ENCODE peak calls at places on chromosomes 12 and 14, in seven cellular contexts. G is tibial artery, T is keratinocyte, L is Karpas-422, V is psoas muscle, W is A549, O is mammary epithelial cell. I is an unnamed sample. For H3K9me3, the result is how much of the 10 kb centered on the place peaks cover.

GRCh38 chr12:82146740-82147139 is 211.4 kb downstream of the CCDC59 start:
- DNase-seq in G (no peak), T (no peak), L (no peak), V (no peak), W (no peak), O (no peak), I (no peak)

GRCh38 chr12:82593901-82594396 is 92.8 kb upstream of the TMTC2 start:
- DNase-seq in G (no peak), T (no peak), L (no peak), V (no peak), W (no peak), O (no peak), I (no peak)

GRCh38 chr12:81255947-81256346 is 178.1 kb downstream of the ACSS3 start:
- DNase-seq in G (no peak), T (no peak), L (no peak), V (no peak), W (no peak), O (no peak), I (no peak)

GRCh38 chr14:73785336-73785833 is 66.2 kb upstream of the PTGR2 start:
- DNase-seq in G (no peak), T (no peak), L (peak), V (no peak), W (peak), O (peak), I (peak)

GRCh38 chr12:11862794-11863193 is 207.9 kb upstream of the BCL2L14 start:
- DNase-seq in G (no peak), T (no peak), L (no peak), V (no peak), W (no peak), O (no peak), I (no peak)

GRCh38 chr12:47297993-47298392 is 218.2 kb upstream of the AMIGO2 start:
- DNase-seq in G (no peak), T (no peak), L (peak), V (no peak), W (no peak), O (no peak), I (no peak)

GRCh38 chr12:96368233-96368632 is 32.0 kb downstream of the CDK17 start:
- DNase-seq in G (peak), T (no peak), L (no peak), V (no peak), W (no peak), O (peak), I (no peak)

GRCh38 chr14:65927871-65928270 is 515.3 kb downstream of the FUT8 start:
- DNase-seq in G (no peak), T (no peak), L (no peak), V (no peak), W (no peak), O (no peak), I (no peak)

GRCh38 chr12:70415987-70416386 is 49.9 kb downstream of the KCNMB4 start:
- DNase-seq in G (no peak), T (no peak), L (no peak), V (no peak), W (no peak), O (no peak), I (no peak)

GRCh38 chr12:52925717-52926595 is 21.1 kb upstream of the KRT8 start:
- DNase-seq in G (no peak), T (no peak), L (no peak), V (no peak), W (peak), O (peak), I (no peak)

GRCh38 chr12:2613674-2614073 is 181.1 kb upstream of the FKBP4 start:
- DNase-seq in G (peak), T (peak), L (no peak), V (no peak), W (peak), O (peak), I (no peak)

GRCh38 chr14:93319958-93320357 is 12.9 kb downstream of the BTBD7 start:
- DNase-seq in G (no peak), T (no peak), L (no peak), V (no peak), W (no peak), O (no peak), I (no peak)

GRCh38 chr12:64729909-64730584 is 29.2 kb downstream of the GNS start:
- DNase-seq in G (no peak), T (no peak), L (no peak), V (no peak), W (no peak), O (no peak), I (peak)

GRCh38 chr12:18415227-18415626 is 153.9 kb downstream of the PIK3C2G start:
- DNase-seq in G (no peak), T (no peak), L (peak), V (no peak), W (no peak), O (no peak), I (no peak)

GRCh38 chr14:91029451-91030217 is 30.8 kb downstream of the RPS6KA5 start:
- DNase-seq in G (no peak), T (no peak), L (no peak), V (no peak), W (peak), O (no peak), I (no peak)

GRCh38 chr12:124422142-124422569 is 127.3 kb downstream of the RFLNA start:
- DNase-seq in G (peak), T (peak), L (no peak), V (peak), W (peak), O (peak), I (peak)

GRCh38 chr14:37565550-37565949 is 29.5 kb downstream of the FOXA1 start:
- DNase-seq in G (no peak), T (no peak), L (peak), V (no peak), W (no peak), O (no peak), I (no peak)

GRCh38 chr14:73634333-73634833 is 10.4 kb upstream of the DNAL1 start:
- DNase-seq in G (no peak), T (no peak), L (no peak), V (peak), W (no peak), O (no peak), I (peak)

GRCh38 chr12:123150804-123151678 is at the start of gene PITPNM2:
- DNase-seq in G (peak), T (no peak), L (peak), V (peak), W (peak), O (peak), I (peak)

GRCh38 chr14:21036746-21037145 is 2.1 kb upstream of the RNASE13 start:
- DNase-seq in G (no peak), T (no peak), L (no peak), V (no peak), W (no peak), O (no peak), I (no peak)

GRCh38 chr14:61570188-61570960 is 124.9 kb upstream of the HIF1A start:
- DNase-seq in G (no peak), T (no peak), L (no peak), V (no peak), W (no peak), O (no peak), I (no peak)

GRCh38 chr12:30166416-30166815 is 382.7 kb upstream of the TMTC1 start:
- DNase-seq in G (no peak), T (no peak), L (no peak), V (no peak), W (no peak), O (no peak), I (no peak)

GRCh38 chr14:23357261-23357660 is 4.6 kb upstream of the SLC22A17 start:
- DNase-seq in G (no peak), T (no peak), L (no peak), V (no peak), W (no peak), O (no peak), I (no peak)

GRCh38 chr14:70780396-70781075 is 28.8 kb downstream of the MAP3K9 start:
- DNase-seq in G (peak), T (no peak), L (peak), V (no peak), W (no peak), O (no peak), I (no peak)

GRCh38 chr14:26863736-26864135 is 265.9 kb upstream of the NOVA1 start:
- DNase-seq in G (no peak), T (no peak), L (no peak), V (no peak), W (no peak), O (no peak), I (no peak)

GRCh38 chr12:131892711-131893604 is 1.5 kb upstream of the ULK1 start:
- DNase-seq in G (no peak), T (no peak), L (no peak), V (no peak), W (no peak), O (no peak), I (no peak)
- H3K9me3 ChIP-seq in G (under half), T (under half), L (under half), V (under half), W (under half), O (under half), I (under half)

GRCh38 chr14:103765526-103765925 is 49.9 kb downstream of the ZFYVE21 start:
- DNase-seq in G (no peak), T (no peak), L (no peak), V (no peak), W (no peak), O (no peak), I (no peak)
- H3K4me3 ChIP-seq in G (no peak), T (no peak), L (no peak), V (no peak), W (no peak), O (no peak), I (no peak)

GRCh38 chr12:38163442-38163801 is 153.2 kb upstream of the ALG10B start:
- DNase-seq in G (no peak), T (no peak), L (no peak), V (no peak), W (no peak), O (no peak), I (no peak)
- H3K9me3 ChIP-seq in G (under half), T (under half), L (under half), V (under half), W (under half), O (under half), I (under half)

DNA sequence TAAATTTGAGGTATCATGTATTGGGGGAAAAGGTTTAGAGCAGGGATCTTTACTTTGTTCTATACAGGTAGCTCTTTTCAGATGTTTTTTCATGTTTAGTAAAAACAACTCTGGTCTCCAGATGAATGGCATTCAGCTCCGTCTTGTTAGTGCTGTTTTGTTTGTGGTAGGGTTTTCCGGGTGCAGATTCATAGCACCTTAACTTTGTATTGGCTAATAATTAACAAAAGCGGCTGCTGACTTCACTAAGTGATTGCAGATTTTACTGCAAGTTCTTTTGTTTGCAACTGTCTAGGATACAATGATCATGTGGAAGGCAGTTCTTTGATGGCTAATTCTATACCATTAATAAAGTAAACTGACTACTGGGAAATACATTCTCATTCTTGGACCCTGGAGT is 32.2 kb upstream of the BHLHE41 start:
- DNase-seq in G (no peak), T (no peak), L (no peak), V (no peak), W (no peak), O (no peak), I (no peak)
- H3K4me3 ChIP-seq in G (no peak), T (no peak), L (no peak), V (no peak), W (no peak), O (no peak), I (no peak)

GRCh38 chr14:102565331-102565887 is 27.0 kb upstream of the RCOR1 start:
- DNase-seq in G (no peak), T (no peak), L (peak), V (no peak), W (no peak), O (no peak), I (no peak)
- H3K9me3 ChIP-seq in G (under half), T (under half), L (under half), V (under half), W (under half), O (under half), I (under half)

DNA sequence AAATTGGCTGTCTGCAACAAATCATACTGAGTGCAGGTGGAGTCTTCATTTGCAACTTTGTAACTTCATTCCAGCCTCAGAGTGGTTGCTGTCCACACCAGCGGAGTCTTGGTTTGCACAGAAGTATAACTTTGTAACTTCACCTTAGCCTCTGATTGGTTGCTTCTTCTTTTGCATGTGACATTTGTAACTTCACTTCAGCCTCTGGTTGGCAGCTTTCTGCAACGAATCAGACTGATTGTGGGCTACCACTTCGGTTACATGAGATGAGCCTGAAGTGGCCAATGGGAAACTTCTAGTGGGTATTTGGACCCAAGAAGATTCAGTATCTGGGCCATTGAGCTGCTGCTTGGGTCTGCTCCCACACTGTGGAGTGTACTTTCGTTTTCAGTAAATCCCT is 17.8 kb downstream of the RASSF8 start:
- DNase-seq in G (no peak), T (no peak), L (no peak), V (no peak), W (no peak), O (no peak), I (no peak)
- H3K4me3 ChIP-seq in G (peak), T (no peak), L (no peak), V (peak), W (no peak), O (no peak), I (no peak)

DNA sequence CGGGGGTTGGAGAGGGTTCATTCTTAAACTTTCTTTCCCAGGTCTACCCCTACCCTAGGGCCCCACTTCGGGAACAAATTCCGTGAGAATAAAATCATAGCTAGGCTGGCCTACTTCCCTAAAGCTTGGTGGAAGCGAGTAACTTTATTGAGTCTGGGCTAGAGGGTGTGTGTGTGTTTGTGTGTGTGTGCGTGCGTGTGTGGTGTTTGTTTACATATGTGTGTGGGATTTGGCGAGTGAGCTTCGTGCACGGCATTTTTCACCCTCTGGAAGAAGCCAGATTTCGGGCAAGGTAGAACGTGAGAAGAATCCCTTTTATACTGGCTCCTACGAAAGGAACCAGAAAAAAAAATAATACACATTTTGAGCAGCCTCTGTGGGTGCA is 7.5 kb upstream of the LHX5 start:
- DNase-seq in G (no peak), T (no peak), L (no peak), V (no peak), W (no peak), O (no peak), I (no peak)
- H3K9me3 ChIP-seq in G (under half), T (under half), L (under half), V (under half), W (under half), O (under half), I (under half)

GRCh38 chr12:27523642-27524488 is at the start of gene PPFIBP1:
- DNase-seq in G (peak), T (peak), L (peak), V (peak), W (peak), O (peak), I (peak)

GRCh38 chr12:27524489-27524835 is 456 bp downstream of the PPFIBP1 start:
- DNase-seq in G (no peak), T (no peak), L (no peak), V (no peak), W (no peak), O (no peak), I (no peak)

GRCh38 chr12:27524839-27525238 is 833 bp downstream of the PPFIBP1 start:
- DNase-seq in G (no peak), T (no peak), L (no peak), V (no peak), W (peak), O (no peak), I (no peak)

GRCh38 chr12:27523305-27523641 is 733 bp upstream of the PPFIBP1 start:
- DNase-seq in G (no peak), T (no peak), L (no peak), V (no peak), W (no peak), O (no peak), I (no peak)

GRCh38 chr12:27525373-27525772 is 1.4 kb downstream of the PPFIBP1 start:
- DNase-seq in G (peak), T (no peak), L (no peak), V (no peak), W (peak), O (peak), I (no peak)
- H3K4me3 ChIP-seq in G (peak), T (peak), L (no peak), V (peak), W (peak), O (peak), I (no peak)

GRCh38 chr12:133135747-133136146 is 5.3 kb downstream of the ZNF10 start:
- DNase-seq in G (no peak), T (no peak), L (no peak), V (no peak), W (no peak), O (no peak), I (no peak)

GRCh38 chr12:133129368-133130037 is 571 bp downstream of the ZNF891 start:
- DNase-seq in G (no peak), T (no peak), L (no peak), V (no peak), W (no peak), O (no peak), I (peak)

GRCh38 chr12:133130808-133131128 is 341 bp downstream of the ZNF10 start:
- DNase-seq in G (peak), T (no peak), L (peak), V (peak), W (no peak), O (no peak), I (peak)

GRCh38 chr12:133124674-133125073 is 5.4 kb downstream of the ZNF891 start:
- DNase-seq in G (no peak), T (no peak), L (no peak), V (no peak), W (no peak), O (no peak), I (no peak)

GRCh38 chr12:133130038-133130807 is at the start of the genes ZNF10 and ZNF891:
- DNase-seq in G (peak), T (peak), L (peak), V (peak), W (peak), O (peak), I (peak)
- H3K9me3 ChIP-seq in G (half or more), T (under half), L (half or more), V (half or more), W (half or more), O (under half), I (under half)

I was measured in WERI-Rb-1.